ENCODE peak calls at places on chromosomes 4 and X, in seven cellular contexts. C is astrocyte, J is tibial artery, E is mammary epithelial cell, O is A549, U is GM23338, M is heart left ventricle. N is an unnamed sample. For H3K4me1, the result is how much of the 10 kb centered on the place peaks cover.

GRCh38 chrX:134836497-134836968 is 154.3 kb upstream of the SMIM10 start:
- DNase-seq in E (no peak), C (peak), J (no peak), O (no peak), M (no peak), U (no peak), N (no peak)

GRCh38 chr4:126495163-126495752 is 1137.5 kb upstream of the INTU start:
- DNase-seq in J (no peak), C (no peak), U (no peak), E (no peak), M (no peak), O (no peak), N (no peak)

GRCh38 chr4:7430965-7431695 is 3.6 kb downstream of the PSAPL1 start:
- DNase-seq in C (no peak), M (no peak), E (no peak), U (no peak), O (no peak), J (peak), N (no peak)

GRCh38 chrX:46374371-46374770 is 170.8 kb downstream of the ZNF674 start:
- DNase-seq in J (no peak), C (no peak), U (no peak), O (no peak), E (no peak), M (no peak), N (no peak)

GRCh38 chr4:188201851-188202250 is 62.6 kb downstream of the TRIML1 start:
- DNase-seq in U (no peak), J (no peak), O (no peak), M (no peak), C (no peak), E (no peak), N (no peak)

GRCh38 chr4:140568507-140569306 is at the start of gene UCP1:
- DNase-seq in U (peak), J (peak), M (peak), E (no peak), C (no peak), O (peak), N (no peak)

GRCh38 chr4:2075171-2075986 is 16.3 kb downstream of the NAT8L start:
- DNase-seq in U (no peak), O (no peak), C (no peak), M (no peak), J (peak), E (no peak), N (no peak)

GRCh38 chrX:149512225-149512885 is 7.2 kb upstream of the IDS start:
- DNase-seq in O (peak), C (no peak), U (peak), E (peak), J (no peak), M (peak), N (no peak)

GRCh38 chrX:140971385-140971784 is 31.0 kb upstream of the SPANXB1 start:
- DNase-seq in M (no peak), J (no peak), U (no peak), E (no peak), O (no peak), C (no peak), N (no peak)

GRCh38 chr4:41215969-41216293 is 1.6 kb upstream of the APBB2 start:
- DNase-seq in O (no peak), J (no peak), U (no peak), C (no peak), E (no peak), M (no peak), N (no peak)

GRCh38 chr4:128757712-128758111 is 51.8 kb upstream of the JADE1 start:
- DNase-seq in M (peak), O (no peak), J (peak), C (no peak), E (no peak), U (peak), N (no peak)

GRCh38 chrX:135425566-135425965 is 3.8 kb downstream of the SMIM10L2A start:
- DNase-seq in U (no peak), M (peak), O (no peak), C (no peak), J (no peak), E (no peak), N (no peak)

GRCh38 chrX:7689791-7690412 is 153.1 kb upstream of the VCX start:
- DNase-seq in C (no peak), J (no peak), M (no peak), O (no peak), E (peak), U (no peak), N (no peak)

GRCh38 chrX:13899607-13900006 is 82.7 kb upstream of the GPM6B start:
- DNase-seq in O (no peak), J (no peak), U (no peak), C (peak), E (peak), M (no peak), N (no peak)

GRCh38 chrX:29952016-29952415 is 263.3 kb upstream of the MAGEB2 start:
- DNase-seq in C (no peak), U (no peak), M (no peak), J (no peak), E (no peak), O (no peak), N (no peak)

GRCh38 chrX:19624754-19625153 is 109.4 kb upstream of the MAP3K15 start:
- DNase-seq in E (no peak), O (no peak), J (no peak), C (no peak), U (no peak), M (no peak), N (no peak)

GRCh38 chr4:172096771-172097170 is 283.6 kb downstream of the GALNTL6 start:
- DNase-seq in O (no peak), U (no peak), C (peak), E (no peak), M (no peak), J (no peak), N (no peak)

GRCh38 chr4:95465010-95465409 is 83.8 kb downstream of the UNC5C start:
- DNase-seq in M (no peak), J (no peak), E (no peak), C (no peak), U (no peak), O (peak), N (no peak)

GRCh38 chr4:58602701-58603359 is 1492.6 kb upstream of the IGFBP7 start:
- DNase-seq in C (no peak), O (no peak), J (no peak), U (peak), M (no peak), E (no peak), N (no peak)

GRCh38 chr4:97828646-97829045 is 314.6 kb downstream of the STPG2 start:
- DNase-seq in M (no peak), O (no peak), C (no peak), E (no peak), U (no peak), J (no peak), N (no peak)

GRCh38 chr4:79823148-79823763 is 249.8 kb downstream of the ANTXR2 start:
- DNase-seq in C (peak), E (no peak), U (no peak), M (no peak), O (no peak), J (no peak), N (no peak)

GRCh38 chr4:47274931-47275330 is 188.6 kb downstream of the COMMD8 start:
- DNase-seq in O (no peak), M (no peak), E (no peak), C (peak), U (no peak), J (no peak), N (no peak)

GRCh38 chr4:53640576-53641459 is 49.5 kb upstream of the LNX1 start:
- DNase-seq in J (no peak), E (no peak), O (no peak), C (no peak), U (no peak), M (no peak), N (peak)

GRCh38 chr4:7649741-7650531 is 215.2 kb upstream of the PSAPL1 start:
- DNase-seq in C (peak), J (no peak), U (no peak), E (peak), O (no peak), M (no peak), N (no peak)

GRCh38 chr4:39698424-39699009 is 581 bp downstream of the UBE2K start:
- DNase-seq in E (peak), U (peak), C (peak), J (peak), M (peak), O (peak), N (peak)

GRCh38 chrX:119606508-119607389 is 525 bp upstream of the NKRF start:
- DNase-seq in U (no peak), O (no peak), J (no peak), M (no peak), C (peak), E (no peak), N (no peak)

GRCh38 chr4:165723051-165723805 is 149.8 kb upstream of the TLL1 start:
- DNase-seq in C (peak), O (no peak), J (no peak), E (no peak), M (no peak), U (no peak), N (no peak)

GRCh38 chr4:78481180-78481579 is 70.4 kb upstream of the ANXA3 start:
- DNase-seq in M (no peak), O (no peak), E (peak), U (no peak), C (peak), J (no peak), N (no peak)

GRCh38 chrX:103793541-103793932 is 16.9 kb downstream of the PLP1 start:
- DNase-seq in J (no peak), C (peak), U (no peak), M (no peak), O (no peak), E (peak), N (no peak)

GRCh38 chr4:41525129-41525528 is 12.8 kb upstream of the LIMCH1 start:
- DNase-seq in M (no peak), E (peak), U (peak), C (peak), J (no peak), O (peak), N (no peak)

GRCh38 chrX:77446029-77446585 is 1.1 kb upstream of the FGF16 start:
- DNase-seq in C (no peak), U (peak), E (no peak), M (no peak), J (no peak), O (no peak), N (no peak)

GRCh38 chrX:153768311-153769157 is 4.5 kb downstream of the PLXNB3 start:
- DNase-seq in M (peak), C (no peak), O (no peak), U (no peak), J (no peak), E (no peak), N (no peak)

GRCh38 chr4:72567821-72568620 is 1.0 kb downstream of the ADAMTS3 start:
- DNase-seq in E (peak), J (peak), C (peak), U (peak), M (peak), O (peak), N (peak)

GRCh38 chrX:110421499-110422455 is 63.1 kb downstream of the RTL9 start:
- DNase-seq in E (peak), C (no peak), U (no peak), M (peak), O (no peak), J (no peak), N (peak)

GRCh38 chr4:19776021-19776459 is 475.7 kb upstream of the SLIT2 start:
- DNase-seq in C (peak), E (peak), J (no peak), U (no peak), O (peak), M (no peak), N (peak)

GRCh38 chr4:110071466-110071865 is 126.9 kb downstream of the ELOVL6 start:
- DNase-seq in E (no peak), U (no peak), M (peak), C (no peak), J (no peak), O (no peak), N (peak)

GRCh38 chr4:115110191-115111166 is 2.9 kb downstream of the NDST4 start:
- DNase-seq in J (no peak), C (no peak), M (no peak), O (no peak), E (no peak), U (no peak), N (no peak)

GRCh38 chr4:147530723-147531122 is 49.8 kb downstream of the EDNRA start:
- DNase-seq in E (no peak), U (no peak), O (no peak), C (no peak), M (no peak), J (no peak), N (no peak)

GRCh38 chr4:185112104-185112503 is 31.0 kb upstream of the SLC25A4 start:
- DNase-seq in C (peak), J (no peak), M (peak), E (peak), U (no peak), O (peak), N (peak)
- H3K4me1 ChIP-seq in C (under half), J (under half), M (under half), E (under half), U (under half), O (under half), N (under half)

GRCh38 chr4:107691378-107691777 is 28.7 kb downstream of the PAPSS1 start:
- DNase-seq in J (no peak), O (no peak), E (no peak), U (no peak), M (no peak), C (no peak), N (no peak)
- H3K27ac ChIP-seq in J (no peak), O (no peak), E (no peak), U (no peak), M (no peak), C (no peak), N (no peak)

DNA sequence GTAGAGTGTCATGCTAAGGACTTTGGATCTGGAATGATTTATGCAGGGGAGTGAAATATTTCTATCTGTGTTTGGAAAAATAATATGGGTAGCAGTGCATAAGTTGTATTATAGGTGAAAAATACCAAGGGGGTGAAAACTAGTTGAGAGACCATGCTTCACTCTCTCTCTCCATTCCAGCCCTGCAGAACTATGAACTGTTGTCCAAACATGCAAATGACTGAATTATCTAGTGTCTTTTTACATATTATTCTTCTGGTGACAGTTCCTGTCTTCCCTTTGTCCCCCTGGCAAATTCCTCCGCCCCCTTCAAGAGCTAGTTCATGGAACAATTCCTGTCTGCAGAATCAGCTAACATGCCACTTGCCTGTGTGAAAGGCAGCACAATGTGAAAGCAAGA is 2.4 kb downstream of the PF4 start:
- DNase-seq in O (no peak), J (no peak), E (no peak), M (no peak), U (no peak), C (no peak), N (no peak)
- H3K4me1 ChIP-seq in O (under half), J (under half), E (under half), M (under half), U (under half), C (under half), N (under half)

GRCh38 chrX:129653985-129654651 is 638 bp downstream of the APLN start:
- DNase-seq in C (no peak), M (peak), E (peak), O (peak), J (peak), U (peak), N (no peak)
- H3K27ac ChIP-seq in C (no peak), M (peak), E (no peak), O (peak), J (peak), U (no peak), N (no peak)

GRCh38 chr4:85736576-85736975 is 261.6 kb downstream of the ARHGAP24 start:
- DNase-seq in O (no peak), E (no peak), J (no peak), C (no peak), U (no peak), M (no peak), N (no peak)

GRCh38 chr4:85740431-85740861 is 265.5 kb downstream of the ARHGAP24 start:
- DNase-seq in J (no peak), M (no peak), U (no peak), E (peak), O (no peak), C (peak), N (no peak)

GRCh38 chr4:85737254-85737653 is 262.3 kb downstream of the ARHGAP24 start:
- DNase-seq in J (no peak), M (no peak), U (no peak), O (no peak), C (no peak), E (no peak), N (no peak)

GRCh38 chr4:85741421-85741820 is 266.5 kb downstream of the ARHGAP24 start:
- DNase-seq in J (no peak), M (no peak), U (no peak), O (no peak), E (no peak), C (no peak), N (no peak)

GRCh38 chr4:85738721-85739120 is 263.8 kb downstream of the ARHGAP24 start:
- DNase-seq in U (no peak), O (no peak), M (no peak), E (peak), J (no peak), C (no peak), N (no peak)
- H3K4me1 ChIP-seq in U (under half), O (under half), M (under half), E (under half), J (under half), C (under half), N (under half)